ENCODE peak calls at places on chromosomes 12 and 14, in six cellular contexts. P is RPMI7951; A is stimulated activated naive CD4-positive, alpha-beta T cell; J is HFF-Myc; L is GM04504; X is adrenal gland. C is an unnamed sample.

GRCh38 chr14:102602421-102603292 is 10.2 kb downstream of the RCOR1 start:
- DNase-seq in P (no peak), A (no peak), J (no peak), L (no peak), X (no peak), C (no peak)

GRCh38 chr14:104767634-104767918 is 14.6 kb downstream of the SIVA1 start:
- DNase-seq in P (no peak), A (no peak), J (no peak), L (no peak), X (no peak), C (no peak)

GRCh38 chr12:91103101-91103500 is 8.2 kb downstream of the LUM start:
- DNase-seq in P (no peak), A (no peak), J (no peak), L (no peak), X (no peak), C (no peak)

GRCh38 chr12:29320295-29321090 is 60.5 kb downstream of the ERGIC2 start:
- DNase-seq in P (peak), A (no peak), J (peak), L (peak), X (no peak), C (no peak)

GRCh38 chr12:71455028-71455737 is 15.6 kb downstream of the LGR5 start:
- DNase-seq in P (no peak), A (no peak), J (no peak), L (no peak), X (no peak), C (peak)

GRCh38 chr12:121279507-121279915 is 17.0 kb downstream of the CAMKK2 start:
- DNase-seq in P (no peak), A (no peak), J (no peak), L (no peak), X (peak), C (no peak)

GRCh38 chr12:106582264-106582591 is 576 bp upstream of the RFX4 start:
- DNase-seq in P (no peak), A (no peak), J (no peak), L (no peak), X (no peak), C (no peak)

GRCh38 chr12:101667591-101667990 is 29.8 kb upstream of the CHPT1 start:
- DNase-seq in P (no peak), A (no peak), J (no peak), L (no peak), X (no peak), C (no peak)

GRCh38 chr12:121806556-121807308 is 2.9 kb downstream of the SETD1B start:
- DNase-seq in P (no peak), A (no peak), J (no peak), L (no peak), X (peak), C (peak)

GRCh38 chr14:36455241-36455627 is 64.8 kb downstream of the NKX2-1 start:
- DNase-seq in P (no peak), A (no peak), J (no peak), L (no peak), X (no peak), C (peak)

GRCh38 chr12:88172844-88173407 is 30.8 kb downstream of the TMTC3 start:
- DNase-seq in P (no peak), A (no peak), J (no peak), L (no peak), X (no peak), C (no peak)

GRCh38 chr14:33655421-33655820 is 295.5 kb downstream of the EGLN3 start:
- DNase-seq in P (no peak), A (no peak), J (no peak), L (no peak), X (no peak), C (no peak)

GRCh38 chr14:26601856-26602255 is 4.0 kb upstream of the NOVA1 start:
- DNase-seq in P (no peak), A (no peak), J (no peak), L (no peak), X (no peak), C (no peak)

GRCh38 chr12:95216704-95217376 is 427 bp downstream of the FGD6 start:
- DNase-seq in P (no peak), A (peak), J (no peak), L (no peak), X (no peak), C (no peak)

GRCh38 chr14:50254248-50254647 is 22.9 kb upstream of the SOS2 start:
- DNase-seq in P (no peak), A (no peak), J (no peak), L (no peak), X (no peak), C (no peak)